ENCODE peak calls at places on chromosomes 1 and 21, in seven cellular contexts. W, T, B, V, J, L and Y are unnamed samples.

GRCh38 chr1:6378096-6378746 is 15.3 kb downstream of the ACOT7 start:
- DNase-seq in W (no peak), T (no peak), B (no peak), V (no peak), J (no peak), L (no peak), Y (no peak)

GRCh38 chr1:8791819-8792218 is 25.6 kb downstream of the RERE start:
- DNase-seq in W (no peak), T (no peak), B (no peak), V (no peak), J (no peak), L (no peak), Y (no peak)

GRCh38 chr1:211158866-211159265 is 24.9 kb upstream of the KCNH1 start:
- DNase-seq in W (no peak), T (no peak), B (no peak), V (no peak), J (no peak), L (no peak), Y (no peak)

GRCh38 chr1:15937146-15937545 is 38.8 kb downstream of the ZBTB17 start:
- DNase-seq in W (no peak), T (no peak), B (no peak), V (no peak), J (no peak), L (no peak), Y (no peak)

GRCh38 chr21:46599251-46599572 is 5.7 kb downstream of the S100B start:
- DNase-seq in W (no peak), T (peak), B (peak), V (peak), J (peak), L (no peak), Y (peak)

GRCh38 chr1:54919367-54920359 is 32.7 kb upstream of the DHCR24 start:
- DNase-seq in W (no peak), T (no peak), B (no peak), V (no peak), J (no peak), L (no peak), Y (no peak)

GRCh38 chr21:16865612-16866011 is 647.2 kb upstream of the CXADR start:
- DNase-seq in W (no peak), T (no peak), B (no peak), V (no peak), J (no peak), L (no peak), Y (no peak)

GRCh38 chr1:162632743-162633326 is 571 bp downstream of the DDR2 start:
- DNase-seq in W (no peak), T (no peak), B (no peak), V (peak), J (peak), L (no peak), Y (peak)

GRCh38 chr1:99943238-99943794 is 26.5 kb upstream of the SLC35A3 start:
- DNase-seq in W (no peak), T (peak), B (no peak), V (peak), J (peak), L (no peak), Y (no peak)

GRCh38 chr1:184740344-184740743 is 14.3 kb downstream of the EDEM3 start:
- DNase-seq in W (no peak), T (no peak), B (no peak), V (no peak), J (no peak), L (no peak), Y (no peak)

GRCh38 chr1:180156631-180157091 is 2.0 kb downstream of the QSOX1 start:
- DNase-seq in W (no peak), T (no peak), B (no peak), V (peak), J (peak), L (no peak), Y (no peak)

GRCh38 chr1:204692320-204692851 is 6.8 kb upstream of the LRRN2 start:
- DNase-seq in W (no peak), T (no peak), B (no peak), V (no peak), J (no peak), L (no peak), Y (no peak)

GRCh38 chr1:8941906-8942305 is 3.8 kb upstream of the CA6 start:
- DNase-seq in W (no peak), T (no peak), B (peak), V (peak), J (peak), L (no peak), Y (no peak)

GRCh38 chr1:2554621-2555387 is 1.4 kb upstream of the TNFRSF14 start:
- DNase-seq in W (peak), T (no peak), B (peak), V (no peak), J (no peak), L (peak), Y (peak)

GRCh38 chr1:44276006-44276405 is 62.7 kb downstream of the DMAP1 start:
- DNase-seq in W (no peak), T (no peak), B (no peak), V (peak), J (peak), L (no peak), Y (no peak)

GRCh38 chr1:35499652-35500176 is 57.5 kb downstream of the KIAA0319L start:
- DNase-seq in W (no peak), T (no peak), B (no peak), V (no peak), J (no peak), L (peak), Y (no peak)

GRCh38 chr21:38899277-38899947 is 93.7 kb downstream of the ETS2 start:
- DNase-seq in W (no peak), T (no peak), B (no peak), V (no peak), J (no peak), L (no peak), Y (no peak)